ENCODE peak calls at places on chromosomes 16 and 17, in four cellular contexts. O is progenitor cell of endocrine pancreas, W is AG10803, V is lower lobe of right lung. C is an unnamed sample.

GRCh38 chr16:19804538-19805323 is 79.9 kb downstream of the GPRC5B start:
- DNase-seq in O (no peak), W (no peak), V (peak; percentile 71), C (peak; percentile 36)

GRCh38 chr16:19701091-19701490 is 16.9 kb downstream of the KNOP1 start:
- DNase-seq in O (no peak), W (no peak), V (no peak), C (no peak)

GRCh38 chr17:66547170-66547865 is 244.9 kb downstream of the PRKCA start:
- DNase-seq in O (no peak), W (no peak), V (no peak), C (no peak)

GRCh38 chr16:23058576-23058975 is 90.7 kb downstream of the USP31 start:
- DNase-seq in O (no peak), W (no peak), V (no peak), C (no peak)

GRCh38 chr17:1644493-1645206 is 882 bp downstream of the SCARF1 start:
- DNase-seq in O (no peak), W (peak; percentile 29), V (no peak), C (peak; percentile 65)

GRCh38 chr16:86532526-86532815 is 22.1 kb downstream of the FOXF1 start:
- DNase-seq in O (no peak), W (no peak), V (no peak), C (no peak)

GRCh38 chr17:66667491-66668030 is 167.4 kb upstream of the CACNG5 start:
- DNase-seq in O (no peak), W (no peak), V (no peak), C (no peak)

GRCh38 chr17:57375770-57376181 is 119.5 kb downstream of the MSI2 start:
- DNase-seq in O (no peak), W (no peak), V (no peak), C (no peak)

GRCh38 chr16:50310308-50311133 is 44.2 kb downstream of the ADCY7 start:
- DNase-seq in O (no peak), W (no peak), V (peak; percentile 43), C (no peak)

GRCh38 chr17:48051706-48052486 is 3.7 kb downstream of the NFE2L1 start:
- DNase-seq in O (no peak), W (peak; percentile 92), V (no peak), C (no peak)

GRCh38 chr17:49249292-49249794 is 18.8 kb upstream of the PHOSPHO1 start:
- DNase-seq in O (no peak), W (peak; percentile 40), V (peak; percentile 53), C (no peak)

GRCh38 chr17:17376362-17376761 is 73.2 kb downstream of the NT5M start:
- DNase-seq in O (no peak), W (peak; percentile 89), V (no peak), C (no peak)

GRCh38 chr16:66342294-66342900 is 24.1 kb upstream of the CDH5 start:
- DNase-seq in O (peak; percentile 33), W (no peak), V (no peak), C (peak; percentile 27)

GRCh38 chr16:3945751-3946603 is 65.5 kb upstream of the CREBBP start:
- DNase-seq in O (no peak), W (peak; percentile 99), V (peak; percentile 78), C (no peak)

GRCh38 chr16:87188104-87188503 is 129.1 kb downstream of the C16orf95 start:
- DNase-seq in O (no peak), W (no peak), V (no peak), C (no peak)

GRCh38 chr17:3727041-3727440 is 3.3 kb downstream of the HASPIN start:
- DNase-seq in O (no peak), W (no peak), V (no peak), C (no peak)

GRCh38 chr17:31608659-31609254 is 217.3 kb downstream of the RAB11FIP4 start:
- DNase-seq in O (no peak), W (no peak), V (no peak), C (no peak)

GRCh38 chr17:78346605-78347250 is 13.1 kb downstream of the SOCS3 start:
- DNase-seq in O (no peak), W (no peak), V (no peak), C (no peak)

GRCh38 chr17:14553847-14554246 is 253.0 kb downstream of the HS3ST3B1 start:
- DNase-seq in O (no peak), W (no peak), V (no peak), C (no peak)
- TF ChIP-seq CTCF in O (no peak), W (no peak), V (no peak), C (no peak)

GRCh38 chr17:62671553-62671952 is 44.1 kb downstream of the MRC2 start:
- DNase-seq in O (no peak), W (no peak), V (peak; percentile 55), C (no peak)
- TF ChIP-seq CTCF in O (no peak), W (no peak), V (no peak), C (no peak)

GRCh38 chr17:37609170-37610040 is at the start of gene SYNRG:
- DNase-seq in O (peak; percentile 96), W (peak; percentile 95), V (peak; percentile 96), C (peak; percentile 95)
- TF ChIP-seq CTCF in O (peak; percentile 54), W (peak; percentile 32), V (peak; percentile 50), C (peak; percentile 18)

GRCh38 chr16:84408314-84408690 is 40.0 kb downstream of the ATP2C2 start:
- DNase-seq in O (no peak), W (no peak), V (no peak), C (no peak)
- TF ChIP-seq CTCF in O (no peak), W (no peak), V (no peak), C (no peak)

GRCh38 chr16:82636958-82637357 is 10.2 kb downstream of the CDH13 start:
- DNase-seq in O (no peak), W (no peak), V (no peak), C (peak; percentile 65)

GRCh38 chr16:82638095-82638798 is 11.5 kb downstream of the CDH13 start:
- DNase-seq in O (no peak), W (peak; percentile 73), V (no peak), C (no peak)

GRCh38 chr16:82639263-82639662 is 12.5 kb downstream of the CDH13 start:
- DNase-seq in O (no peak), W (no peak), V (no peak), C (no peak)

GRCh38 chr16:82641336-82641984 is 14.7 kb downstream of the CDH13 start:
- DNase-seq in O (no peak), W (peak; percentile 48), V (no peak), C (no peak)

GRCh38 chr16:82639666-82640336 is 13.0 kb downstream of the CDH13 start:
- DNase-seq in O (peak; percentile 56), W (peak; percentile 50), V (peak; percentile 59), C (peak; percentile 62)
- TF ChIP-seq CTCF in O (peak; percentile 90), W (peak; percentile 85), V (peak; percentile 67), C (peak; percentile 67)

DNA sequence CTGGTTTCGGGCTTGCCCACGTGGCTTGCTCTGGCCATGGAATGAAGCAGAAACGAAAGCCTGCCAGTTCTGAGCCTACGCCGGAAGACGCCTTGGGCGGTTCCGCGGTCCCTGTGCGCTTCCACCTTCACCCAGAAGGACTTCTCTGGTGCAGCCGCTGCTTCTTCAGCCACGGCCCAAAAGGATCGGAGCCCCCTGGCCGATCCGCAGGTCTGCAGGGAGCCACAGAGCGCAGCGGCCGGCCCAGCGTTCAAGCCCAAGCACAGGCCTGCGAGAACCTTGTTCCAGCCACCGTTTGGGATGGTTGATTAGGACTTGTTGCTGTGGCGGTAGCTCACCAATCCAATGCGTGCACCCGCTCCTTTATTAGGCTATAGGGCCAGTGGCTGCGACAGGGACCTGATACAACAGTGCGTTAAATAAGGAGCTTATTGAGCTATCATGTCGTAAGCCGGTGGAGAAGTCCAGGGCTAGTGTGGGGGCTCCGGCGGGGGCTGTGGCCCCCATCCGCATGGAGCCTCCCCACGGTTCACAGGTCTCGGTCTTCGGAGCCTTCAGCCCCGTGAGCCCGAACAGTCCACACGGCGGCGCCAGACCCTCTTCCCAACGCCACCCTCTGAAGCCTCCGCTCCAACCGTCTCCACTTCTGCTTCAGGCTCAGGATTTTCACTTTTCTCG is 10.2 kb upstream of the MPP2 start:
- DNase-seq in O (no peak), W (peak; percentile 14), V (peak; percentile 65), C (peak; percentile 76)
- TF ChIP-seq CTCF in O (peak; percentile 62), W (peak; percentile 52), V (peak; percentile 52), C (no peak)

GRCh38 chr17:8159459-8160223 is 3.1 kb downstream of the VAMP2 start:
- DNase-seq in O (no peak), W (no peak), V (peak; percentile 15), C (peak; percentile 35)
- TF ChIP-seq CTCF in O (no peak), W (no peak), V (no peak), C (no peak)

GRCh38 chr17:82100502-82101298 is 2.7 kb upstream of the FASN start:
- DNase-seq in O (no peak), W (no peak), V (no peak), C (peak; percentile 39)

GRCh38 chr17:82103588-82104451 is 5.8 kb upstream of the FASN start:
- DNase-seq in O (peak; percentile 43), W (no peak), V (peak; percentile 86), C (peak; percentile 71)

GRCh38 chr17:82098939-82099765 is 1.1 kb upstream of the FASN start:
- DNase-seq in O (no peak), W (no peak), V (no peak), C (peak; percentile 36)

GRCh38 chr17:82101301-82101715 is 3.3 kb upstream of the FASN start:
- DNase-seq in O (no peak), W (no peak), V (no peak), C (peak; percentile 49)

DNA sequence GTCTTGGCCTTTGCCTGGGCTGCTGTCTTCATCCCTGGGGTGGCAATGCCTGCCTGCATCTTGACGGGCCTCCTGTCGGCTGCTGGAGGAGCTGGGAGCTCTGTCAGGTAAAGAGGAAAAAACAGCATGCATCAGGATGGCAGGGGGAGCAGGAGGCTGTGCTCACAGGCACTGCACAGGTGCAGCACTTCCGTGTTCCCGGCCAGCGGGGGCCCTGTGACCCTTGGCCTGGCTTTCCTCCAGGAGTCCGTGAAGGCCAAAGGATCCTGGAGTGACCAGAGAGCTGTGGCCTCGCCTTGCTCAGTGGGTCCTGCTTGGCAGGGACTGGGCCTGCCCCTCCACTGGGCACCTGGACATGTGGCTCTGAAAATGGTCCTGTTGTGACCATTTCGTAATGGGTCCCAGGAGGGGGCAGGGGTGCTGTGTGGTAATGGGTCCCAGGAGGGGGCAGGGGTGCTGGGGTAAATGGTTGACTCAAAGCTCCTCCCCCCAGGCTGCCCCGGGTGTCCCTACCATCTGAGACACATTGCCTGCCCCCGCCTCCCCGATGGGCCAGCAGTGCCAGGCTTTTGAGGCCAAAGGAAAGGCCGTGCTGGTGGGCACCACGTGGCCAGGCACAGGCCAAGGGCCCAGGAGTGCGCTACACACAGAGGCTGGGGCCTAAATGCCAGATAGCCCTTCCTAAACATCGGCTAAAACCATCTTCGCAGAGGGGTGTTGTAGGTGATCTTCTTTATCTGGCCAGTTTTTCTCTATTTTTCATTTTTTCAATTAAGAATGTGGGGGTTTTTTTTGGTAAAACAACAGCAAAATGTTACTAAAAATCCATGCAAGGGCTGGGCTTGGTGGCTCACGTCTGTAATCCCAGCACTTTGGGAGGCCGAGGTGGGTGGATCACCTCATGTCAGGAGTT is 4.0 kb upstream of the FASN start:
- DNase-seq in O (no peak), W (no peak), V (no peak), C (peak; percentile 45)
- TF ChIP-seq CTCF in O (no peak), W (no peak), V (no peak), C (no peak)